ENCODE peak calls at places on chromosomes 7 and 10, in six cellular contexts. One of them, this sample, is unnamed.

GRCh38 chr7:107614425-107614824 is 34.4 kb downstream of the BCAP29 start:
- DNase-seq in body of pancreas: no peak
- DNase-seq in sciatic nerve: no peak
- DNase-seq in NCI-H460: no peak
- DNase-seq in fibroblast of pulmonary artery: peak; percentile 75
- DNase-seq in stimulated activated CD4-positive, alpha-beta T cell treated with anti-CD3 and anti-CD28 coated beads, Interleukin-2, amount 100 ng/mL, for 48 hours: no peak
- DNase-seq in this sample: peak; percentile 73

GRCh38 chr10:75397571-75397921 is 4.0 kb downstream of the ZNF503 start:
- DNase-seq in NCI-H460: no peak
- DNase-seq in body of pancreas: peak; percentile 57
- DNase-seq in sciatic nerve: no peak
- DNase-seq in fibroblast of pulmonary artery: no peak
- DNase-seq in stimulated activated CD4-positive, alpha-beta T cell treated with anti-CD3 and anti-CD28 coated beads, Interleukin-2, amount 100 ng/mL, for 48 hours: no peak
- DNase-seq in this sample: peak; percentile 41

GRCh38 chr7:1957471-1958225 is 275.1 kb downstream of the MAD1L1 start:
- DNase-seq in body of pancreas: no peak
- DNase-seq in NCI-H460: no peak
- DNase-seq in fibroblast of pulmonary artery: no peak
- DNase-seq in stimulated activated CD4-positive, alpha-beta T cell treated with anti-CD3 and anti-CD28 coated beads, Interleukin-2, amount 100 ng/mL, for 48 hours: no peak
- DNase-seq in sciatic nerve: no peak
- DNase-seq in this sample: no peak

GRCh38 chr10:58662314-58662713 is 149.6 kb downstream of the BICC1 start:
- DNase-seq in body of pancreas: no peak
- DNase-seq in NCI-H460: no peak
- DNase-seq in stimulated activated CD4-positive, alpha-beta T cell treated with anti-CD3 and anti-CD28 coated beads, Interleukin-2, amount 100 ng/mL, for 48 hours: no peak
- DNase-seq in fibroblast of pulmonary artery: peak; percentile 90
- DNase-seq in sciatic nerve: no peak
- DNase-seq in this sample: peak; percentile 85

GRCh38 chr10:74863508-74863907 is 37.1 kb downstream of the KAT6B start:
- DNase-seq in sciatic nerve: no peak
- DNase-seq in fibroblast of pulmonary artery: peak; percentile 24
- DNase-seq in NCI-H460: no peak
- DNase-seq in stimulated activated CD4-positive, alpha-beta T cell treated with anti-CD3 and anti-CD28 coated beads, Interleukin-2, amount 100 ng/mL, for 48 hours: no peak
- DNase-seq in body of pancreas: no peak
- DNase-seq in this sample: peak; percentile 27

GRCh38 chr10:86162696-86163400 is 203.7 kb downstream of the GRID1 start:
- DNase-seq in body of pancreas: no peak
- DNase-seq in stimulated activated CD4-positive, alpha-beta T cell treated with anti-CD3 and anti-CD28 coated beads, Interleukin-2, amount 100 ng/mL, for 48 hours: no peak
- DNase-seq in sciatic nerve: peak; percentile 32
- DNase-seq in fibroblast of pulmonary artery: no peak
- DNase-seq in NCI-H460: no peak
- DNase-seq in this sample: no peak

GRCh38 chr10:77893386-77893785 is 33.2 kb downstream of the DLG5 start:
- DNase-seq in stimulated activated CD4-positive, alpha-beta T cell treated with anti-CD3 and anti-CD28 coated beads, Interleukin-2, amount 100 ng/mL, for 48 hours: no peak
- DNase-seq in sciatic nerve: no peak
- DNase-seq in body of pancreas: no peak
- DNase-seq in NCI-H460: no peak
- DNase-seq in fibroblast of pulmonary artery: no peak
- DNase-seq in this sample: no peak

GRCh38 chr10:126459878-126460481 is 71.7 kb upstream of the ADAM12 start:
- DNase-seq in fibroblast of pulmonary artery: peak; percentile 86
- DNase-seq in NCI-H460: peak; percentile 68
- DNase-seq in body of pancreas: no peak
- DNase-seq in stimulated activated CD4-positive, alpha-beta T cell treated with anti-CD3 and anti-CD28 coated beads, Interleukin-2, amount 100 ng/mL, for 48 hours: no peak
- DNase-seq in sciatic nerve: no peak
- DNase-seq in this sample: peak; percentile 81

GRCh38 chr10:104777086-104777799 is 136.2 kb downstream of the SORCS3 start:
- DNase-seq in body of pancreas: no peak
- DNase-seq in fibroblast of pulmonary artery: no peak
- DNase-seq in sciatic nerve: no peak
- DNase-seq in NCI-H460: no peak
- DNase-seq in stimulated activated CD4-positive, alpha-beta T cell treated with anti-CD3 and anti-CD28 coated beads, Interleukin-2, amount 100 ng/mL, for 48 hours: no peak
- DNase-seq in this sample: no peak

This sample was measured in cardiac fibroblast.